ENCODE peak calls at places on chromosome 12, in nine cellular contexts. B, M, N, G, Q, Y, W, F and O are unnamed samples.

GRCh38 chr12:43737646-43738045 is 20.9 kb downstream of the PUS7L start:
- DNase-seq in B (no peak), M (no peak), N (no peak), G (peak), Q (peak), Y (peak), W (peak), F (no peak), O (peak)

GRCh38 chr12:27787559-27787958 is 7.5 kb upstream of the MANSC4 start:
- DNase-seq in B (no peak), M (no peak), N (no peak), G (no peak), Q (no peak), Y (no peak), W (peak), F (no peak), O (peak)

GRCh38 chr12:116263844-116264243 is 13.6 kb downstream of the MED13L start:
- DNase-seq in B (no peak), M (no peak), N (no peak), G (no peak), Q (no peak), Y (no peak), W (no peak), F (no peak), O (no peak)

GRCh38 chr12:30823764-30824163 is 69.0 kb upstream of the CAPRIN2 start:
- DNase-seq in B (no peak), M (no peak), N (no peak), G (no peak), Q (no peak), Y (no peak), W (no peak), F (no peak), O (no peak)

GRCh38 chr12:72966684-72967083 is 694.5 kb downstream of the TRHDE start:
- DNase-seq in B (no peak), M (no peak), N (no peak), G (no peak), Q (no peak), Y (no peak), W (no peak), F (no peak), O (no peak)

GRCh38 chr12:78095623-78096022 is 264.9 kb downstream of the NAV3 start:
- DNase-seq in B (no peak), M (no peak), N (no peak), G (peak), Q (no peak), Y (no peak), W (no peak), F (no peak), O (no peak)

GRCh38 chr12:88153959-88154358 is 11.9 kb downstream of the TMTC3 start:
- DNase-seq in B (no peak), M (no peak), N (no peak), G (peak), Q (peak), Y (peak), W (peak), F (no peak), O (peak)

GRCh38 chr12:79546461-79547043 is 144.2 kb downstream of the PAWR start:
- DNase-seq in B (no peak), M (no peak), N (no peak), G (peak), Q (no peak), Y (no peak), W (peak), F (no peak), O (no peak)

GRCh38 chr12:14264777-14265176 is 100.7 kb upstream of the ATF7IP start:
- DNase-seq in B (no peak), M (no peak), N (no peak), G (peak), Q (no peak), Y (peak), W (no peak), F (no peak), O (no peak)

GRCh38 chr12:54222609-54223008 is 33.8 kb upstream of the SMUG1 start:
- DNase-seq in B (no peak), M (no peak), N (no peak), G (peak), Q (peak), Y (peak), W (peak), F (no peak), O (peak)

GRCh38 chr12:56645201-56645716 is 525 bp downstream of the ATP5F1B start:
- DNase-seq in B (no peak), M (peak), N (no peak), G (no peak), Q (peak), Y (no peak), W (no peak), F (no peak), O (no peak)

GRCh38 chr12:118358607-118359540 is 13.8 kb downstream of the TAOK3 start:
- DNase-seq in B (no peak), M (no peak), N (no peak), G (no peak), Q (no peak), Y (no peak), W (peak), F (no peak), O (no peak)

GRCh38 chr12:118249547-118249946 is 113.6 kb downstream of the PEBP1 start:
- DNase-seq in B (no peak), M (no peak), N (no peak), G (no peak), Q (no peak), Y (no peak), W (no peak), F (no peak), O (no peak)

GRCh38 chr12:79252358-79253075 is 387.9 kb downstream of the SYT1 start:
- DNase-seq in B (no peak), M (no peak), N (no peak), G (peak), Q (peak), Y (no peak), W (no peak), F (no peak), O (no peak)

GRCh38 chr12:104569348-104570173 is 112.8 kb downstream of the CHST11 start:
- DNase-seq in B (peak), M (no peak), N (no peak), G (no peak), Q (no peak), Y (no peak), W (no peak), F (no peak), O (no peak)

DNA sequence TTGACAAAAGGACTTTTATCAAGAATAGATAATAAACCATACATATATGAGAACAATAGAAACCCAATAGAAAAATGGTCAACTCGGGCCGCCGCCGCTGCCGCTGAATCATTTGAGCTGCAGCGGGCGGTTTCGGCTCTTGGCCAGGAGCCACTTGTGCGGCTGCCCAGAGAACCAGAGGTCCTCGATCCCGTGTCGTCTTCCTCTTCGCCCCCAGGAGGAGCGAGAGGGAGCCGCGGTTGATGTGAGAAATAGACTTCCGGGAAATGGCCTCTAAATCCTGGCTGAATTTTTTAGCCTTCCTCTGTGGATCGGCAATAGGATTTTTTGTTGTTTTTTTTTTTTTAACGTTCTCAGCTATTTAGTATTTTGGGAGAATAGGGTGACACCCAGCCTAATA is 44.8 kb downstream of the CPSF6 start:
- DNase-seq in B (no peak), M (peak), N (peak), G (peak), Q (peak), Y (peak), W (peak), F (peak), O (peak)
- TF ChIP-seq CTCF in B (no peak), M (no peak), N (peak), G (peak), Q (no peak), Y (peak), W (peak), F (no peak), O (peak)

DNA sequence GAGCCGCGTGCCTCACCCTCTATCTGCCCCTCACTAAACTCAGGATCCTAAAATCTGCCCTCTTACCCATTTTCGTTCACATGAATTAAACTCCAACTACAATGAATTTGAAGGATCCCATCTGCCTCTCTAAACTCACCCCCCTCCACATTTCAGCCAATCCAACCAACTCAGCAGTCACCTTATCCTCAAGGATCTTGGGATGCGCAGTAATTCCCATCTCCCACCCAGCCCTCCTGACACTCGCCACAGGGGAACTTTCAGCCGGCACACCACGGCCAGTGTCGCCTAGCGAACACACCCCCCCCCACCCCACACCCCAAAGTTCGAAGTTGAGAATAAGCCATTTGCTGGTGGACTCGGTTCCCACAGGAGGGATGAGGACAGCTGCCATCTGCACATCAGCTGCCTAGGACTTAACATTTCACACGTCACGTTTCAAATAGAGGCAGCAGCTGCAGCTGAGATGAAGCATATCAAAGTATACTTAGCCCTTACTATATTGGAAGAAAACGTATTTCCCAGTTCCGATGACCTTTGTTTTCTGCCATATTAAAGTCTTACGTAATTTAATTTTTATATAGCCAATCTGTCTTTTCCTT is 8.7 kb upstream of the SELPLG start:
- DNase-seq in B (no peak), M (no peak), N (no peak), G (no peak), Q (no peak), Y (no peak), W (no peak), F (no peak), O (no peak)
- TF ChIP-seq CTCF in B (no peak), M (no peak), N (no peak), G (no peak), Q (no peak), Y (no peak), W (no peak), F (no peak), O (no peak)

GRCh38 chr12:131836193-131836592 is 8.0 kb downstream of the MMP17 start:
- DNase-seq in B (no peak), M (no peak), N (no peak), G (no peak), Q (peak), Y (no peak), W (peak), F (no peak), O (no peak)
- TF ChIP-seq CTCF in B (peak), M (no peak), N (peak), G (peak), Q (peak), Y (peak), W (peak), F (peak), O (peak)

DNA sequence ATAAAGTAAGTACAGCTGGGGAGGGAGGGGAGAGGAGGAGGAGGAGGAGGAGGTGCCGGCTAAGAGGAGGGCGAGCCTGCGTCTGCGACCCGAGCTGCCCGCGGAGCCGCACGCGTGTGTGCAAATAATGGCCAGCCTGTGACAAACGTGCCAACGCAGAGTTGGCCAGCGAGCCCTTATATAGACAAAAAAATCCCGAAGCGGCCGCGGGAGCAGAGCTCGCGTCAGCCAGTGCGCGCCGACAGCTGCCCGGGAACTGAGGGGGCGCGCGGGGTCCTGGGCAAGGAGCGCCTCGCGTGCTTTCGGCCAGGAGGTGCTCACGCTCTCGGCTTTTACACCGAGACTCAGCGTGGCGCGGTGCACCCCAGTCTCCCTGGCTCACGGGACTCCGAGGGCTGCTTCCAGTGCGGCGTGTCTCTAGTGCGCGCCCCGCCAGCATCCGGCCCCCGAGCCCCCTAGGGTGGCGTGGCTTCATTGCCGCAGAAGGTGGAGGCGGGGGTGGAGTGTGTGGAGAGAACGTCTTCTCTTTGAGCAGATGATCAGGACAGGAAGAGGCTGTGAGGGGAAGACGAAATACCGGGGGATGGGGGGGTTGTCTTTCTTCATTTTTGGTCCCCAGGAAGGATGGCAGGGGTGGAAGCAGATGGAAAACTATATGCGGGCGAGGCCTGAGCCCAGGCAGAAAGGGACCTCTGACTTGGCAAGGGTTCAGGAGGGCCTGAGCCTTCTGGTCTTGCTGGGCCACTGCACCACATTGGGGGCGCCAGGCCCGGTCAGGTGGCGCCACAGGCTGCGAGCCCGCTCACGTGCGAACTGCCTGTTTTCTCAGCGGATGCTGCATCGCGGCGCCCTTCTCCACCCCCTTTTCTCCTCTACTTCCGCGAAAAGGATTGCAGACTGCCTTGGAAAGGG is 659 bp downstream of the SLC16A7 start:
- DNase-seq in B (peak), M (peak), N (peak), G (peak), Q (peak), Y (peak), W (peak), F (peak), O (peak)
- TF ChIP-seq CTCF in B (peak), M (no peak), N (no peak), G (no peak), Q (no peak), Y (no peak), W (no peak), F (peak), O (peak)

GRCh38 chr12:47166365-47166764 is 86.6 kb upstream of the AMIGO2 start:
- DNase-seq in B (no peak), M (no peak), N (no peak), G (no peak), Q (no peak), Y (no peak), W (no peak), F (no peak), O (no peak)

GRCh38 chr12:47165934-47166333 is 86.2 kb upstream of the AMIGO2 start:
- DNase-seq in B (no peak), M (peak), N (no peak), G (no peak), Q (no peak), Y (no peak), W (peak), F (no peak), O (no peak)

GRCh38 chr12:47164116-47164515 is 84.4 kb upstream of the AMIGO2 start:
- DNase-seq in B (no peak), M (no peak), N (no peak), G (no peak), Q (no peak), Y (no peak), W (no peak), F (no peak), O (no peak)

GRCh38 chr12:47160296-47161244 is 80.8 kb upstream of the AMIGO2 start:
- DNase-seq in B (no peak), M (no peak), N (no peak), G (no peak), Q (peak), Y (no peak), W (no peak), F (no peak), O (no peak)

DNA sequence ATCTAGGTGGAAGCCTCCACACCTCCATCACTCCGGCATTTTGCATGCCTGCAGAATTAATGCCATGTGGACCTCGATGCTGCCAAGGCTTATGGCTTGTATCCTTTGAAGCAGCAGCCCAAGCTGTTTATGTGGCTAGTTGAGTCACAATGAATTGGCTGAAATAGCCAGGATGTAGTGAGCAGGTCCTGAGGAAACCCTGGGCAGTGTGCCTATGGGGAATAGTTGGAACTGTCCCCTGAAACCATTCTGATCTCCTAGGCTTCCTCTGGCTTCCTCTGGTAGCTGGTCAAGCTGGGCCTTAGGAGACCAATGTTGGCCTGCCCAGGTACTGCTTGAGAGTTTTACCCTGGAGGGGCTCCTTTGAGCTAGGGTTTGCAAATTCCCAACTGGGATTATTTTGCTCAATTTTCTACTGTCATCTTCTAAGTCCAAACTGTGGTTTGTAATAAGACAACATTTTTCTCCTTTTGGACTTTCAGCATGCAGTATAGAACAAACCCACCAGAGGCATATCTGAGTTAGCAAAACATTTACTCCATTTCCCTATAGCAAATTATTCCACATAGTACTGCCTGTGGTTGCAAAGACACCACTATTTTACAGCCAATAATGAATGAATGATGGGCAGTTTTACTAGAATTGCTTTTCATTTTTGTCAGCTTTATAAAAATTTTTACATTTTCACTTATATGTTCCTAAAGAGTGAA is 85.1 kb upstream of the AMIGO2 start:
- DNase-seq in B (no peak), M (no peak), N (no peak), G (no peak), Q (peak), Y (peak), W (no peak), F (no peak), O (peak)
- TF ChIP-seq CTCF in B (no peak), M (no peak), N (no peak), G (no peak), Q (peak), Y (peak), W (no peak), F (no peak), O (peak)

GRCh38 chr12:124328116-124328515 is 33.2 kb downstream of the RFLNA start:
- DNase-seq in B (no peak), M (no peak), N (peak), G (no peak), Q (no peak), Y (no peak), W (no peak), F (no peak), O (no peak)
- TF ChIP-seq CTCF in B (no peak), M (no peak), N (no peak), G (no peak), Q (no peak), Y (no peak), W (no peak), F (no peak), O (no peak)